ENCODE peak calls at places on chromosomes 4 and X, in eight cellular contexts. L is nephron progenitor cell; H is posterior cingulate gyrus; N is fibroblast of lung; A is stimulated activated CD4-positive, alpha-beta T cell treated with anti-CD3 and anti-CD28 coated beads, Interleukin-15, amount 100 ng/mL, for 1 hour; K is anterior cingulate cortex; F is dorsolateral prefrontal cortex; E is activated CD4-positive, alpha-beta T cell treated with anti-CD3 and anti-CD28 coated beads, Interleukin-2, amount 10 ng/mL, durations not matched to agents 24 days and 14 days. Z is an unnamed sample.

GRCh38 chrX:48937065-48937907 is 18.5 kb upstream of the PIM2 start:
- DNase-seq in L (no peak), H (no peak), N (no peak), A (peak; percentile 70), K (no peak), F (peak; percentile 32), E (peak; percentile 96), Z (no peak)

GRCh38 chr4:54091637-54092404 is 8.1 kb upstream of the GSX2 start:
- DNase-seq in L (peak; percentile 77), H (peak; percentile 52), N (peak; percentile 75), A (peak; percentile 63), K (peak; percentile 55), F (peak; percentile 50), E (peak; percentile 93), Z (peak; percentile 42)

GRCh38 chr4:187268940-187269339 is 545.3 kb upstream of the FAT1 start:
- DNase-seq in L (no peak), H (no peak), N (peak; percentile 71), A (no peak), K (no peak), F (no peak), E (no peak), Z (no peak)

GRCh38 chr4:11073621-11074051 is 355.1 kb downstream of the HS3ST1 start:
- DNase-seq in L (no peak), H (no peak), N (peak; percentile 55), A (no peak), K (no peak), F (peak; percentile 81), E (no peak), Z (peak; percentile 43)

GRCh38 chrX:71815121-71815905 is 52.2 kb downstream of the CXorf49B start:
- DNase-seq in L (no peak), H (no peak), N (no peak), A (no peak), K (no peak), F (no peak), E (no peak), Z (no peak)

GRCh38 chr4:148312996-148313490 is 129.2 kb downstream of the NR3C2 start:
- DNase-seq in L (no peak), H (no peak), N (peak; percentile 10), A (no peak), K (no peak), F (no peak), E (no peak), Z (no peak)

GRCh38 chrX:148928803-148929202 is 428.4 kb downstream of the AFF2 start:
- DNase-seq in L (no peak), H (no peak), N (no peak), A (no peak), K (no peak), F (no peak), E (no peak), Z (no peak)

GRCh38 chrX:12567857-12568256 is 223.4 kb upstream of the PRPS2 start:
- DNase-seq in L (no peak), H (no peak), N (peak; percentile 18), A (no peak), K (no peak), F (no peak), E (no peak), Z (no peak)

GRCh38 chr4:8472689-8473197 is 32.2 kb downstream of the TRMT44 start:
- DNase-seq in L (peak; percentile 28), H (no peak), N (peak; percentile 96), A (no peak), K (no peak), F (no peak), E (no peak), Z (no peak)

GRCh38 chr4:136992032-136992431 is 540.3 kb downstream of the PCDH18 start:
- DNase-seq in L (no peak), H (no peak), N (no peak), A (no peak), K (no peak), F (no peak), E (no peak), Z (no peak)

GRCh38 chr4:132227349-132228165 is 921.5 kb upstream of the PCDH10 start:
- DNase-seq in L (peak; percentile 61), H (no peak), N (peak; percentile 29), A (no peak), K (no peak), F (no peak), E (peak; percentile 65), Z (no peak)

Z was measured in thoracic aorta.